ENCODE peak calls at places on chromosomes 13 and 19, in four cellular contexts. One of them, this sample, is unnamed.

GRCh38 chr13:49615844-49616687 is 12.2 kb upstream of the ARL11 start:
- DNase-seq in K562: no peak
- DNase-seq in GM12878: no peak
- DNase-seq in HepG2: no peak
- DNase-seq in this sample: no peak

GRCh38 chr19:3664879-3665642 is 35.2 kb downstream of the PIP5K1C start:
- DNase-seq in K562: no peak
- DNase-seq in GM12878: no peak
- DNase-seq in HepG2: no peak
- DNase-seq in this sample: no peak

GRCh38 chr13:84430441-84430840 is 548.2 kb upstream of the SLITRK1 start:
- DNase-seq in K562: no peak
- DNase-seq in GM12878: no peak
- DNase-seq in HepG2: no peak
- DNase-seq in this sample: no peak

GRCh38 chr13:42047561-42048322 is 706 bp upstream of the DGKH start:
- DNase-seq in K562: peak
- DNase-seq in GM12878: peak
- DNase-seq in HepG2: no peak
- DNase-seq in this sample: no peak

GRCh38 chr19:54199401-54199800 is 1.3 kb upstream of the RPS9 start:
- DNase-seq in K562: no peak
- DNase-seq in GM12878: no peak
- DNase-seq in HepG2: no peak
- DNase-seq in this sample: no peak

GRCh38 chr13:29532136-29532535 is 63.4 kb downstream of the SLC7A1 start:
- DNase-seq in K562: no peak
- DNase-seq in GM12878: no peak
- DNase-seq in HepG2: no peak
- DNase-seq in this sample: no peak

GRCh38 chr13:110610955-110611595 is 4.3 kb upstream of the NAXD start:
- DNase-seq in K562: no peak
- DNase-seq in GM12878: peak
- DNase-seq in HepG2: no peak
- DNase-seq in this sample: no peak

GRCh38 chr13:23956106-23956505 is 58.8 kb upstream of the C1QTNF9B start:
- DNase-seq in K562: no peak
- DNase-seq in GM12878: no peak
- DNase-seq in HepG2: no peak
- DNase-seq in this sample: no peak

GRCh38 chr19:14337510-14337909 is 43.7 kb upstream of the ADGRE5 start:
- DNase-seq in K562: peak
- DNase-seq in GM12878: no peak
- DNase-seq in HepG2: no peak
- DNase-seq in this sample: peak

DNA sequence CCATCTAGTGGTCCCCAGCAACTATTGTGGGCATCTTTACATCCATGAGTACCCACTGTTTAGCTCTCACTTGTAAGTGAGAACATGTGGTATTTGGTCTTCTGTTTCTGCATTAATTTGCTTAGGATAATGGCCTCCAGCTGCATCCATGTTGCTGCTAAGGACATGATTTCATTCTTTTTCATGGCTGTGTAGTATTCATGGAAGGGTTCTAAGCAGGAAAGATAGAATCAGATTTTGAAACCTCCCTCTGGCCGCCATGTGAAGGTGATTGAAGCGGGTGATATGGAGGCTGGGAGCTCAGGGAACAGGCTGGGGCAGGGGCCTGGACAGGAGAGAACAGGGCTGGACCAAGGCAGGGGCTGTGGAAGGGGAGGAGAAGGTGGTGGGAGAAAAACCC is 20.1 kb downstream of the LTBP4 start:
- DNase-seq in K562: no peak
- DNase-seq in GM12878: no peak
- DNase-seq in HepG2: no peak
- DNase-seq in this sample: no peak
- TF ChIP-seq CHD2 in K562: no peak
- TF ChIP-seq CHD2 in GM12878: no peak
- TF ChIP-seq CHD2 in HepG2: no peak
- TF ChIP-seq CHD2 in this sample: no peak

GRCh38 chr13:52891685-52892084 is 43.2 kb upstream of the PCDH8 start:
- DNase-seq in K562: no peak
- DNase-seq in GM12878: no peak
- DNase-seq in HepG2: no peak
- DNase-seq in this sample: no peak
- TF ChIP-seq BRCA1 in K562: no peak
- TF ChIP-seq BRCA1 in GM12878: no peak
- TF ChIP-seq BRCA1 in HepG2: no peak
- TF ChIP-seq BRCA1 in this sample: no peak

GRCh38 chr19:49851456-49852259 is 699 bp downstream of the PTOV1 start:
- DNase-seq in K562: peak
- DNase-seq in GM12878: no peak
- DNase-seq in HepG2: no peak
- DNase-seq in this sample: peak
- TF ChIP-seq CHD2 in K562: no peak
- TF ChIP-seq CHD2 in GM12878: no peak
- TF ChIP-seq CHD2 in HepG2: no peak
- TF ChIP-seq CHD2 in this sample: no peak

GRCh38 chr19:55459551-55459949 is 1.9 kb downstream of the ISOC2 start:
- DNase-seq in K562: no peak
- DNase-seq in GM12878: no peak
- DNase-seq in HepG2: no peak
- DNase-seq in this sample: no peak

GRCh38 chr19:55459950-55460657 is 1.3 kb downstream of the ISOC2 start:
- DNase-seq in K562: no peak
- DNase-seq in GM12878: no peak
- DNase-seq in HepG2: peak
- DNase-seq in this sample: no peak

GRCh38 chr19:55461974-55462628 is 659 bp upstream of the ISOC2 start:
- DNase-seq in K562: peak
- DNase-seq in GM12878: no peak
- DNase-seq in HepG2: peak
- DNase-seq in this sample: no peak

GRCh38 chr19:55461259-55461973 is at the start of gene ISOC2:
- DNase-seq in K562: peak
- DNase-seq in GM12878: peak
- DNase-seq in HepG2: peak
- DNase-seq in this sample: peak

DNA sequence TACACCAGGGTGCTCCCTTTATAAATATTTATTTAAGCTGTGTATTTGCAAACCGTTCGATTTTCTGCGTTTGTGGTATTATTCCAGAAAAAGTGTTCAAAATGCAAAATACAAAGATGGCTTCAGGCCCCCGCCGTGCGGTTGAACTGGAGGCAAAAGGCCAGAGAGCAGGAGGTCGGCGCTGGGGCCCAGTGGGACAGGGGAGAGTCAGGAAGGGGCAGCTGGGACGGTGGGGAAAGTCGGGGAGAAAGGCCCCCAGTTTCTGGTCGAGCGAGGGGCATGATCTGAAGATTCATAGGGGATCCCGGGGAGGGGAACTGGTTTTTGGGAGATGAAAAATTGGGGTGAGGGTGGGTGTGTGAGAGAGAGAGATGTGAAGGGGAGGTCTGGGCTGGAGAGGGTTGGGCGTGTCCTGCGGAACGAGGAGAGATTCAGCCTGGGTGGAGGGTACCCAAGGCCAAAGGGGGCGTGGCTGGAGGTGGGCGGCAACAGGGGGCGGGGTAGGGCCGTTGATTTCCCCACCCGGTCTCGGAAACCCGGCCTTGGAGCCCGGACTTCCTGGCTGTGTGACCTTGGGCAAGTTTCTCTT is 678 bp downstream of the ISOC2 start:
- DNase-seq in K562: peak
- DNase-seq in GM12878: no peak
- DNase-seq in HepG2: peak
- DNase-seq in this sample: no peak
- TF ChIP-seq BRCA1 in K562: no peak
- TF ChIP-seq BRCA1 in GM12878: no peak
- TF ChIP-seq BRCA1 in HepG2: no peak
- TF ChIP-seq BRCA1 in this sample: no peak

GRCh38 chr19:1222394-1222793 is 15.4 kb downstream of the CBARP start:
- DNase-seq in K562: no peak
- DNase-seq in GM12878: no peak
- DNase-seq in HepG2: no peak
- DNase-seq in this sample: peak
- TF ChIP-seq CHD2 in K562: no peak
- TF ChIP-seq CHD2 in GM12878: no peak
- TF ChIP-seq CHD2 in HepG2: no peak
- TF ChIP-seq CHD2 in this sample: no peak

GRCh38 chr13:31310781-31311180 is 111.0 kb downstream of the B3GLCT start:
- DNase-seq in K562: no peak
- DNase-seq in GM12878: no peak
- DNase-seq in HepG2: no peak
- DNase-seq in this sample: no peak
- TF ChIP-seq BRCA1 in K562: no peak
- TF ChIP-seq BRCA1 in GM12878: no peak
- TF ChIP-seq BRCA1 in HepG2: no peak
- TF ChIP-seq BRCA1 in this sample: no peak

DNA sequence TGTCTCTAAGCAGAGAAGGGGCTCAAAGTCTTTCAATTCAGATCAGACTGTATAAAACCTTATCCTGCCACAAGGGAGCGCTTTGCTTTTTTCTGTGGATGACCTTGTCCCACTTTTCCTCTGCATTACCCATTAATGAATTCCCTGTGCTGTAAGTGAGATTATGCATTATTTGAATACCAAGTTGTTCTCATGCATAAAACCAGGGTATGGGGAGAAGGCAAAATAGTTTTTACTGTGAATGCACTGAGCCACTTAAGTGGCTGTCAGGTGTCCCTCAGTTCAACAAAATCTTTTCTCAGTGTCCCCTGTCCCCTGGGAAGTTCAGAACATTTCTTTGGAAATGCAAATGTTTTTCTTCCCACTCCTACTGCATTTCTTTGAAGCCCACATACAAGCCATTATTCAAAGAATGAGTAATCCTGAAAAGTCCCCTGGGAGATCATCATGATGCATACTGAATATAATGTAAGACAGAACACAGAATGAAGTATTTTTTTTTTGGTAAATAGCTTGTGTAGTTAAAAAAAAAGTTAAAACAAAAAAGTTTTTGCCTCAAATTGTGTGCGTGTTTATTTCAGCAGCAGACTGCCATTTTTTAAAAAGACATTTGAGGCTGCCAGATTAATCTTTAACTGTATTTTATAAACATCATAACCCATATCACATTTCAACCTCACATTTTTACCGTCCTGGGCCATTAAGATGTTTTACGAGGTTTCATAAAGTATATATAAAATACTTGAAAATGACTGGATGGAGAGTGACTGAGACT is 506.7 kb upstream of the PCDH9 start:
- DNase-seq in K562: no peak
- DNase-seq in GM12878: no peak
- DNase-seq in HepG2: peak
- DNase-seq in this sample: peak
- TF ChIP-seq CHD2 in K562: no peak
- TF ChIP-seq CHD2 in GM12878: no peak
- TF ChIP-seq CHD2 in HepG2: no peak
- TF ChIP-seq CHD2 in this sample: no peak

DNA sequence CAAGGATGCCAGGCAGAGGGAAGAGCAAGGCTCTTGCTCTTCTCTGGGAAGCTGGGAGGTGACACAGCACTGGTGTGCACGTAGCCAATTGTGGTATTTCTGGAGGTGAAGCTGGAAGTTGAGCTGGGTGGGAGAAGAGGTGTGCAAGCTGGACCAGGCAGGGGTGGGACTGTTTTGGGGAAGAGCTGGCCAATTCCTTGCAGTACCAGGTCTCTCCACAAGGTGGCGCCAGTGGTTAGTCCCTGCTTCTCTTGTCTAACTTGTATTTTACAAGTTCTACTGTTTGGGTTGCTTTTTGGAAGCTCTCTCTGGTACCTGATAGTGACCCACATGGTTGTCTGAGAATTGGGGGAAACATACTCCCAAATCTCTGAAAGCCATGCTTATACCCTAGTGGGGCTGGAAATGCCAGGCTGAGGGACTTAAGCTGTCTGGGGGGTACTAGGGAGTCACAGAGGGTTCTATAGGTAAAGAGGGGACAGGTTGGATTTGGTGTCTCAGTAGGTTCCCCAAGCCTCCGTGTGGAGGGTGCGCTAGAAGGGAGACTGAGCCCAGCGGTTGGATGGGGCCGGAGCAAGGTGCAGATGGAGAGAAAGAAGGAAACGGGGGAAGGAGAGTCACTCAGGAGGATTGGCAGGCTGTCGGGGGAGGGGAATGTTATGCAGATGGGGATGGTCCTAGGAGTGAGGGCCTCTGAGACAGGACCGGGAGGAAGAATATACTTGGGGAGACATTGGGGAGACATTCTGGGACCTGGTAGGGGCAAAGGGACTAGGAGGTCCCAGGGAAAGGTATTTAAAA is 3.0 kb downstream of the HPN start:
- DNase-seq in K562: peak
- DNase-seq in GM12878: no peak
- DNase-seq in HepG2: peak
- DNase-seq in this sample: no peak
- TF ChIP-seq BRCA1 in K562: no peak
- TF ChIP-seq BRCA1 in GM12878: no peak
- TF ChIP-seq BRCA1 in HepG2: no peak
- TF ChIP-seq BRCA1 in this sample: no peak